ENCODE peak calls at places on chromosomes 7 and 10, in nine cellular contexts. X, M, S, E, H, K, U, W and G are unnamed samples.

GRCh38 chr7:93812061-93812460 is 78.5 kb downstream of the TFPI2 start:
- DNase-seq in E (no peak), W (no peak), U (no peak), S (no peak), X (no peak), H (no peak), M (no peak), K (no peak), G (no peak)

GRCh38 chr7:2639151-2639993 is 7.6 kb downstream of the TTYH3 start:
- DNase-seq in S (no peak), M (no peak), H (no peak), X (peak), U (no peak), K (no peak), E (no peak), W (no peak), G (no peak)

GRCh38 chr7:4883352-4884144 is at the start of gene RADIL:
- DNase-seq in W (peak), E (peak), X (peak), H (peak), K (peak), S (peak), U (peak), M (peak), G (peak)

GRCh38 chr7:15326044-15326644 is 235.7 kb downstream of the AGMO start:
- DNase-seq in S (no peak), H (no peak), K (no peak), X (no peak), W (no peak), E (no peak), U (no peak), M (no peak), G (no peak)

GRCh38 chr7:39413866-39414668 is 152.1 kb upstream of the YAE1 start:
- DNase-seq in W (no peak), H (no peak), M (peak), U (no peak), E (peak), K (peak), X (no peak), S (peak), G (peak)

GRCh38 chr7:7329321-7329720 is 147.0 kb downstream of the C1GALT1 start:
- DNase-seq in W (no peak), S (no peak), X (no peak), U (no peak), M (no peak), H (no peak), E (no peak), K (no peak), G (no peak)

GRCh38 chr7:44172803-44173424 is 16.3 kb downstream of the GCK start:
- DNase-seq in H (no peak), E (no peak), K (no peak), X (no peak), M (no peak), S (peak), W (no peak), U (no peak), G (no peak)

GRCh38 chr10:7986851-7987250 is 67.6 kb upstream of the GATA3 start:
- DNase-seq in M (no peak), H (no peak), S (no peak), U (no peak), W (no peak), K (no peak), E (no peak), X (no peak), G (no peak)

GRCh38 chr10:103890194-103890658 is 27.8 kb downstream of the STN1 start:
- DNase-seq in M (no peak), E (no peak), K (no peak), U (no peak), W (peak), X (no peak), S (peak), H (no peak), G (no peak)

GRCh38 chr10:125006188-125006680 is 64.3 kb downstream of the ZRANB1 start:
- DNase-seq in S (no peak), K (no peak), X (no peak), U (no peak), W (no peak), E (no peak), M (no peak), H (no peak), G (no peak)

GRCh38 chr10:458466-458865 is 231.0 kb downstream of the DIP2C start:
- DNase-seq in U (no peak), M (no peak), W (no peak), K (no peak), H (no peak), S (no peak), E (no peak), X (no peak), G (no peak)

GRCh38 chr10:21517134-21517982 is 8.1 kb downstream of the SKIDA1 start:
- DNase-seq in S (no peak), M (peak), K (peak), E (no peak), X (no peak), H (no peak), U (no peak), W (peak), G (no peak)

GRCh38 chr10:109984013-109984412 is 23.8 kb upstream of the ADD3 start:
- DNase-seq in M (no peak), U (no peak), S (no peak), X (no peak), K (no peak), E (no peak), H (no peak), W (no peak), G (no peak)

GRCh38 chr10:76338187-76338586 is 906.8 kb downstream of the LRMDA start:
- DNase-seq in X (no peak), M (no peak), W (no peak), S (no peak), E (no peak), U (no peak), K (no peak), H (no peak), G (no peak)

GRCh38 chr10:6136215-6137201 is 47.7 kb downstream of the RBM17 start:
- DNase-seq in U (no peak), E (no peak), S (no peak), X (no peak), K (peak), W (no peak), H (no peak), M (peak), G (no peak)

GRCh38 chr10:110827410-110827809 is 44.3 kb upstream of the PDCD4 start:
- DNase-seq in W (no peak), X (no peak), S (no peak), H (no peak), E (no peak), U (no peak), M (no peak), K (no peak), G (no peak)

GRCh38 chr10:14386202-14386593 is 55.5 kb upstream of the FRMD4A start:
- DNase-seq in E (no peak), K (no peak), H (no peak), M (peak), S (no peak), X (no peak), U (no peak), W (peak), G (peak)

GRCh38 chr10:133378251-133379096 is 588 bp upstream of the PAOX start:
- DNase-seq in E (peak), U (peak), X (peak), M (peak), W (peak), S (no peak), K (peak), H (peak), G (peak)

GRCh38 chr10:132962623-132963429 is 20.5 kb upstream of the CFAP46 start:
- DNase-seq in W (no peak), K (no peak), X (no peak), M (no peak), H (no peak), S (no peak), E (no peak), U (no peak), G (no peak)

GRCh38 chr7:98213296-98213873 is 2.1 kb downstream of the BHLHA15 start:
- DNase-seq in E (no peak), X (no peak), U (no peak), S (no peak), M (no peak), W (no peak), K (no peak), H (no peak), G (no peak)